ENCODE peak calls at places on chromosomes 12 and 14, in four cellular contexts. One of them, this sample, is unnamed.

GRCh38 chr12:54222609-54223008 is 33.8 kb upstream of the SMUG1 start:
- DNase-seq in GM12878: no peak
- DNase-seq in A549: no peak
- DNase-seq in K562: no peak
- DNase-seq in this sample: no peak

GRCh38 chr12:130983328-130984017 is 29.8 kb downstream of the ADGRD1 start:
- DNase-seq in GM12878: no peak
- DNase-seq in A549: no peak
- DNase-seq in K562: no peak
- DNase-seq in this sample: no peak

GRCh38 chr14:42214981-42215491 is 608.4 kb downstream of the LRFN5 start:
- DNase-seq in GM12878: no peak
- DNase-seq in A549: peak; percentile 14
- DNase-seq in K562: no peak
- DNase-seq in this sample: no peak

GRCh38 chr14:104856157-104856868 is 8.8 kb upstream of the CEP170B start:
- DNase-seq in GM12878: no peak
- DNase-seq in A549: no peak
- DNase-seq in K562: no peak
- DNase-seq in this sample: no peak

GRCh38 chr12:116382456-116382902 is 105.0 kb upstream of the MED13L start:
- DNase-seq in GM12878: no peak
- DNase-seq in A549: peak; percentile 72
- DNase-seq in K562: no peak
- DNase-seq in this sample: no peak

GRCh38 chr12:116293687-116294463 is 16.4 kb upstream of the MED13L start:
- DNase-seq in GM12878: no peak
- DNase-seq in A549: no peak
- DNase-seq in K562: no peak
- DNase-seq in this sample: no peak

GRCh38 chr14:96586921-96587822 is 85.0 kb downstream of the PAPOLA start:
- DNase-seq in GM12878: no peak
- DNase-seq in A549: no peak
- DNase-seq in K562: no peak
- DNase-seq in this sample: no peak

GRCh38 chr14:101564819-101565698 is 3.8 kb downstream of the DIO3 start:
- DNase-seq in GM12878: no peak
- DNase-seq in A549: peak; percentile 56
- DNase-seq in K562: no peak
- DNase-seq in this sample: peak; percentile 73

GRCh38 chr14:34120185-34120977 is 169.5 kb upstream of the EGLN3 start:
- DNase-seq in GM12878: no peak
- DNase-seq in A549: no peak
- DNase-seq in K562: no peak
- DNase-seq in this sample: peak; percentile 14

GRCh38 chr12:7108928-7109920 is at the start of gene C1RL:
- DNase-seq in GM12878: no peak
- DNase-seq in A549: peak; percentile 90
- DNase-seq in K562: peak; percentile 69
- DNase-seq in this sample: peak; percentile 92

GRCh38 chr12:112524676-112525425 is 106.1 kb downstream of the PTPN11 start:
- DNase-seq in GM12878: no peak
- DNase-seq in A549: peak; percentile 47
- DNase-seq in K562: no peak
- DNase-seq in this sample: peak; percentile 44

DNA sequence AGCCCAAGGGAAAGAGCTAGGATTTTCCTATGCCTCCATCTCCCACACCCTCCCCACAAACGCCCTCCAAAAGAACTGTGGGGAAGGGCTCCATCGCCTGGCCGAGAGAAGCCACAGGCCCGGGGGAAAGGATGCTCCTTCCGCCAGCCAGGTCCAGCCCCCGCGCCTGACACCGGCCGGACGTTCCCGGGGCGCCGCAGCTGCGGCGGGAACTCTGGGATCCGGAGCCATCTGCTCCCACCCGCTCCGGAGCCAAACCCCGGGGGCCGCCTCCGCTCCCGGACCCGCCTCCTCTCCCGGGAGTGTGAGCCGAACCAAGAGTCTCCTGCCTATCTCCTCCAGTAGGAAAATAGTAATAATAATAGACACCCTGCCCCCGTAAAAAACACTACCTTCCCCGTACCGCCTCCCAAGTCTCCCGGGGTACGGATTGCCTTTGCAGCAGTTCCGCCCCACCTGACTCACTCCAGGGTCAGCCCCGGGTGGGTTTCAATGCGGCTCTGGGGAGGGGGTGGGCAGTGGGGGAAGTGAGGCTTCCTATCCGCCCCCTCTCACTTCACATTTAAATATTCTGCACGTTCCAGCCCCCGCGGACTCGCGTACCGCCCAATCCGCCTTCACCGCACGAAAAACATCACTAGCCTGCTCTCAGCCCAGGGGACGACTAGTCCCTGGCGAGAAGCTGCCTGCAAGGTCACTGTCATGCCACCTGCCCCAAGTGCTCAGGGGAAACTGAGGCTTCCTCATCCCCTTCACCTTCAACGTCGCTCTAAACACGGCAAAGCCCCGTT is 2.4 kb downstream of the AGAP2 start:
- DNase-seq in GM12878: no peak
- DNase-seq in A549: peak; percentile 67
- DNase-seq in K562: peak; percentile 82
- DNase-seq in this sample: peak; percentile 91
- H3K4me3 ChIP-seq in GM12878: no peak overlapping the region
- H3K4me3 ChIP-seq in A549: peak overlapping the region; percentile 60
- H3K4me3 ChIP-seq in K562: peak overlapping the region; percentile 38
- H3K4me3 ChIP-seq in this sample: peak overlapping the region; percentile 62

GRCh38 chr12:132506730-132507538 is 17.0 kb downstream of the FBRSL1 start:
- DNase-seq in GM12878: no peak
- DNase-seq in A549: no peak
- DNase-seq in K562: peak; percentile 64
- DNase-seq in this sample: no peak
- TF ChIP-seq JUNB in GM12878: no peak
- TF ChIP-seq JUNB in A549: no peak
- TF ChIP-seq JUNB in K562: no peak
- TF ChIP-seq JUNB in this sample: no peak

GRCh38 chr14:103523583-103523969 is 946 bp upstream of the CKB start:
- DNase-seq in GM12878: no peak
- DNase-seq in A549: no peak
- DNase-seq in K562: no peak
- DNase-seq in this sample: peak; percentile 70
- H3K4me3 ChIP-seq in GM12878: no peak overlapping the region
- H3K4me3 ChIP-seq in A549: no peak overlapping the region
- H3K4me3 ChIP-seq in K562: no peak overlapping the region
- H3K4me3 ChIP-seq in this sample: peak overlapping the region; percentile 67

GRCh38 chr14:77120771-77121743 is 20.5 kb downstream of the ZDHHC22 start:
- DNase-seq in GM12878: peak; percentile 97
- DNase-seq in A549: no peak
- DNase-seq in K562: no peak
- DNase-seq in this sample: no peak
- TF ChIP-seq JUNB in GM12878: no peak
- TF ChIP-seq JUNB in A549: no peak
- TF ChIP-seq JUNB in K562: no peak
- TF ChIP-seq JUNB in this sample: no peak

DNA sequence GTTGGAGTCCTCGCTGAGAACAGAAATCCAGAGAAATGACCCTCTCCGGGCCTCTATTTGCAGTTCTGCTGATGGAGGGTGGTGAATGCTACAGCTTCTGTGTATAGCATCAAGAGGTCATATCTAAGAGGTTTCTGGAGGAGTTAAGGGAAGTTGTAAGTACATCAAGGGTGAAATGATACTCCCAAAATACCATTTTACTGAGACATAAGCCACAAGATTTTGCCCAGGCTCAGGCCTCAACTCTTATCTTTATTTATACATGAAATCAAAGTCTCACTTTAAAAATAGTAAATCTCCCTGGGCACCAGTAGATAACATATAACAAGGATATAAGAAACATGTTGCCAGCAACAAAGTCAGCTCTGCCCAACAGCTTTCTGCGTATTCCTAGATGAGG is 40.4 kb downstream of the NIN start:
- DNase-seq in GM12878: no peak
- DNase-seq in A549: no peak
- DNase-seq in K562: no peak
- DNase-seq in this sample: no peak
- H3K4me3 ChIP-seq in GM12878: peak overlapping the region; percentile 13
- H3K4me3 ChIP-seq in A549: no peak overlapping the region
- H3K4me3 ChIP-seq in K562: no peak overlapping the region
- H3K4me3 ChIP-seq in this sample: no peak overlapping the region